ENCODE peak calls at places on chromosomes 16 and 17, in ten cellular contexts. R is SK-N-MC; M is NCI-H1048; Y is stimulated activated CD8-positive, alpha-beta memory T cell treated with anti-CD3 and anti-CD28 coated beads, Interleukin-2, amount 100 ng/mL, for 1 hour; A is cardiac fibroblast; I is ovary; X is CD4-positive, alpha-beta memory T cell; J is activated effector memory CD4-positive, alpha-beta T cell treated with anti-CD3 and anti-CD28 coated beads, Interleukin-2, amount 50 U/mL, for 16 hours; W is GM12892; B is sigmoid colon. U is an unnamed sample.

GRCh38 chr17:83010323-83011200 is 68.8 kb upstream of the METRNL start:
- DNase-seq in R (no peak), M (no peak), Y (no peak), A (no peak), I (no peak), X (no peak), J (no peak), W (no peak), B (no peak), U (peak)

GRCh38 chr16:9070295-9070694 is 21.1 kb upstream of the HAPSTR1 start:
- DNase-seq in R (no peak), M (no peak), Y (no peak), A (no peak), I (no peak), X (no peak), J (no peak), W (no peak), B (no peak), U (no peak)

GRCh38 chr16:66326995-66327513 is 39.4 kb upstream of the CDH5 start:
- DNase-seq in R (no peak), M (no peak), Y (no peak), A (no peak), I (no peak), X (no peak), J (no peak), W (no peak), B (no peak), U (peak)

GRCh38 chr16:2969545-2970521 is 685 bp downstream of the PAQR4 start:
- DNase-seq in R (no peak), M (peak), Y (peak), A (peak), I (no peak), X (peak), J (peak), W (peak), B (no peak), U (peak)

GRCh38 chr17:39014795-39015545 is 47.8 kb upstream of the FBXO47 start:
- DNase-seq in R (no peak), M (no peak), Y (no peak), A (peak), I (no peak), X (no peak), J (no peak), W (no peak), B (no peak), U (peak)

GRCh38 chr16:17229766-17230165 is 241.0 kb downstream of the XYLT1 start:
- DNase-seq in R (no peak), M (no peak), Y (no peak), A (no peak), I (no peak), X (no peak), J (no peak), W (no peak), B (no peak), U (no peak)

GRCh38 chr16:69889295-69889964 is 61.7 kb upstream of the CLEC18A start:
- DNase-seq in R (no peak), M (no peak), Y (no peak), A (no peak), I (no peak), X (no peak), J (no peak), W (no peak), B (no peak), U (peak)

GRCh38 chr16:79599837-79600635 is 501 bp downstream of the MAF start:
- DNase-seq in R (no peak), M (no peak), Y (no peak), A (no peak), I (peak), X (no peak), J (peak), W (no peak), B (peak), U (peak)

GRCh38 chr16:89201467-89202377 is 1.4 kb upstream of the SLC22A31 start:
- DNase-seq in R (no peak), M (peak), Y (peak), A (peak), I (peak), X (peak), J (peak), W (no peak), B (peak), U (peak)

U was measured in mesendoderm.